ENCODE peak calls at places on chromosomes 12 and 14, in seven cellular contexts. One of them, this sample, is unnamed.

GRCh38 chr12:27096420-27096819 is 14.0 kb upstream of the C12orf71 start:
- DNase-seq in A549: no peak
- DNase-seq in mucosa of descending colon: no peak
- DNase-seq in OCI-LY7: no peak
- DNase-seq in heart left ventricle: no peak
- DNase-seq in IMR-90: peak; percentile 28
- DNase-seq in heart right ventricle: no peak
- DNase-seq in this sample: no peak

GRCh38 chr12:94186461-94187237 is 38.3 kb downstream of the PLXNC1 start:
- DNase-seq in mucosa of descending colon: no peak
- DNase-seq in A549: no peak
- DNase-seq in OCI-LY7: no peak
- DNase-seq in IMR-90: peak; percentile 61
- DNase-seq in heart right ventricle: peak; percentile 49
- DNase-seq in heart left ventricle: peak; percentile 67
- DNase-seq in this sample: peak; percentile 4

GRCh38 chr14:72743626-72744025 is 150.3 kb downstream of the DPF3 start:
- DNase-seq in heart right ventricle: no peak
- DNase-seq in mucosa of descending colon: no peak
- DNase-seq in heart left ventricle: no peak
- DNase-seq in IMR-90: no peak
- DNase-seq in A549: no peak
- DNase-seq in OCI-LY7: no peak
- DNase-seq in this sample: no peak

GRCh38 chr12:98646165-98646764 is 1.2 kb downstream of the APAF1 start:
- DNase-seq in OCI-LY7: peak; percentile 27
- DNase-seq in mucosa of descending colon: no peak
- DNase-seq in heart right ventricle: no peak
- DNase-seq in IMR-90: peak; percentile 32
- DNase-seq in heart left ventricle: no peak
- DNase-seq in A549: peak; percentile 33
- DNase-seq in this sample: no peak

GRCh38 chr12:75747572-75747995 is 236.2 kb upstream of the KRR1 start:
- DNase-seq in IMR-90: peak; percentile 92
- DNase-seq in heart right ventricle: no peak
- DNase-seq in A549: no peak
- DNase-seq in heart left ventricle: no peak
- DNase-seq in OCI-LY7: no peak
- DNase-seq in mucosa of descending colon: no peak
- DNase-seq in this sample: no peak

GRCh38 chr14:91754819-91755218 is 22.9 kb upstream of the CATSPERB start:
- DNase-seq in heart right ventricle: no peak
- DNase-seq in OCI-LY7: no peak
- DNase-seq in mucosa of descending colon: no peak
- DNase-seq in A549: peak; percentile 27
- DNase-seq in heart left ventricle: no peak
- DNase-seq in IMR-90: no peak
- DNase-seq in this sample: no peak

GRCh38 chr12:28446031-28446430 is 255.8 kb downstream of the CCDC91 start:
- DNase-seq in mucosa of descending colon: no peak
- DNase-seq in heart left ventricle: no peak
- DNase-seq in A549: no peak
- DNase-seq in heart right ventricle: no peak
- DNase-seq in OCI-LY7: no peak
- DNase-seq in IMR-90: peak; percentile 29
- DNase-seq in this sample: no peak

GRCh38 chr12:93397412-93397811 is 19.7 kb downstream of the NUDT4 start:
- DNase-seq in heart left ventricle: no peak
- DNase-seq in A549: no peak
- DNase-seq in mucosa of descending colon: no peak
- DNase-seq in heart right ventricle: no peak
- DNase-seq in IMR-90: no peak
- DNase-seq in OCI-LY7: no peak
- DNase-seq in this sample: no peak

GRCh38 chr14:66982247-66982646 is 207.0 kb upstream of the GARIN2 start:
- DNase-seq in A549: no peak
- DNase-seq in mucosa of descending colon: no peak
- DNase-seq in heart right ventricle: no peak
- DNase-seq in heart left ventricle: no peak
- DNase-seq in IMR-90: no peak
- DNase-seq in OCI-LY7: no peak
- DNase-seq in this sample: no peak

GRCh38 chr14:26765768-26766550 is 168.1 kb upstream of the NOVA1 start:
- DNase-seq in OCI-LY7: no peak
- DNase-seq in mucosa of descending colon: no peak
- DNase-seq in IMR-90: peak; percentile 69
- DNase-seq in heart right ventricle: peak; percentile 12
- DNase-seq in heart left ventricle: no peak
- DNase-seq in A549: peak; percentile 81
- DNase-seq in this sample: no peak

GRCh38 chr14:88326352-88327103 is 3.5 kb upstream of the KCNK10 start:
- DNase-seq in mucosa of descending colon: no peak
- DNase-seq in OCI-LY7: no peak
- DNase-seq in heart left ventricle: no peak
- DNase-seq in heart right ventricle: no peak
- DNase-seq in IMR-90: no peak
- DNase-seq in A549: no peak
- DNase-seq in this sample: no peak

GRCh38 chr12:120720972-120721801 is 4.4 kb upstream of the ACADS start:
- DNase-seq in mucosa of descending colon: no peak
- DNase-seq in A549: no peak
- DNase-seq in heart left ventricle: no peak
- DNase-seq in heart right ventricle: no peak
- DNase-seq in IMR-90: no peak
- DNase-seq in OCI-LY7: no peak
- DNase-seq in this sample: no peak

GRCh38 chr12:99067171-99067785 is 422.2 kb downstream of the APAF1 start:
- DNase-seq in heart left ventricle: no peak
- DNase-seq in OCI-LY7: no peak
- DNase-seq in IMR-90: no peak
- DNase-seq in A549: no peak
- DNase-seq in heart right ventricle: no peak
- DNase-seq in mucosa of descending colon: no peak
- DNase-seq in this sample: no peak

GRCh38 chr12:75526655-75527511 is 15.5 kb upstream of the KRR1 start:
- DNase-seq in heart right ventricle: no peak
- DNase-seq in mucosa of descending colon: peak; percentile 8
- DNase-seq in A549: peak; percentile 70
- DNase-seq in IMR-90: peak; percentile 84
- DNase-seq in OCI-LY7: peak; percentile 86
- DNase-seq in heart left ventricle: peak; percentile 28
- DNase-seq in this sample: no peak

GRCh38 chr12:47413806-47414205 is 292.0 kb downstream of the RPAP3 start:
- DNase-seq in OCI-LY7: no peak
- DNase-seq in IMR-90: peak; percentile 58
- DNase-seq in heart left ventricle: no peak
- DNase-seq in A549: no peak
- DNase-seq in heart right ventricle: no peak
- DNase-seq in mucosa of descending colon: no peak
- DNase-seq in this sample: no peak

GRCh38 chr12:87618199-87618598 is 411.0 kb downstream of the C12orf50 start:
- DNase-seq in heart right ventricle: no peak
- DNase-seq in IMR-90: no peak
- DNase-seq in A549: no peak
- DNase-seq in OCI-LY7: no peak
- DNase-seq in mucosa of descending colon: no peak
- DNase-seq in heart left ventricle: no peak
- DNase-seq in this sample: no peak

GRCh38 chr14:103879570-103880333 is 32.4 kb upstream of the PPP1R13B start:
- DNase-seq in OCI-LY7: no peak
- DNase-seq in IMR-90: no peak
- DNase-seq in heart left ventricle: no peak
- DNase-seq in mucosa of descending colon: peak; percentile 90
- DNase-seq in A549: peak; percentile 75
- DNase-seq in heart right ventricle: peak; percentile 59
- DNase-seq in this sample: no peak

GRCh38 chr14:24067133-24068082 is 4.0 kb upstream of the CPNE6 start:
- DNase-seq in mucosa of descending colon: peak; percentile 31
- DNase-seq in heart right ventricle: no peak
- DNase-seq in heart left ventricle: no peak
- DNase-seq in OCI-LY7: no peak
- DNase-seq in IMR-90: no peak
- DNase-seq in A549: no peak
- DNase-seq in this sample: no peak

GRCh38 chr12:121575051-121575450 is 5.8 kb downstream of the KDM2B start:
- DNase-seq in heart left ventricle: no peak
- DNase-seq in heart right ventricle: no peak
- DNase-seq in A549: no peak
- DNase-seq in OCI-LY7: no peak
- DNase-seq in mucosa of descending colon: no peak
- DNase-seq in IMR-90: no peak
- DNase-seq in this sample: no peak

GRCh38 chr12:971991-972390 is 19.0 kb upstream of the ERC1 start:
- DNase-seq in heart right ventricle: no peak
- DNase-seq in OCI-LY7: no peak
- DNase-seq in A549: no peak
- DNase-seq in IMR-90: no peak
- DNase-seq in heart left ventricle: no peak
- DNase-seq in mucosa of descending colon: no peak
- DNase-seq in this sample: no peak

GRCh38 chr14:25042362-25043299 is 7.3 kb downstream of the STXBP6 start:
- DNase-seq in mucosa of descending colon: no peak
- DNase-seq in OCI-LY7: no peak
- DNase-seq in IMR-90: peak; percentile 68
- DNase-seq in heart right ventricle: no peak
- DNase-seq in A549: peak; percentile 64
- DNase-seq in heart left ventricle: no peak
- DNase-seq in this sample: no peak

DNA sequence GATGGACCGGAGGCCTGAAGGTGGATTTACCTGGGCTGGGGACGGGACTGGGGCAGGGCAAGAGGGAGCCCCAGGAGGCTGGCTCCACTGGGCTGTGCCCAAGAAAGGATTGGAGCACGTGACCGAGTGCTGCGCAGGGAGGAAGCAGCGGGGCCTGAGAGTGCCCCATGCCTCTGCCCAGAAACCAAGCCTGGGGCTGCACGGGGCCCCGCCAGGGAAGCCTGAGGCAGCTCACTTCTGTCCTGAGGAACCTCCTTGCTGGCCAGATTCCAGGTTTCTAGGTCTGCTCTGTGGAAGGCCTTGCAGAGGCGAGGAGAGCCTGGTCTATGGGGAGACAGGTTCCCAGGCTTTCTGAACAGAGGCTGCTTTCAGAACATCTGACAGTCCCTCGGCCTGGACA is 10.4 kb downstream of the NGB start:
- DNase-seq in mucosa of descending colon: no peak
- DNase-seq in heart left ventricle: no peak
- DNase-seq in heart right ventricle: no peak
- DNase-seq in IMR-90: no peak
- DNase-seq in OCI-LY7: no peak
- DNase-seq in A549: no peak
- DNase-seq in this sample: no peak
- H3K4me1 ChIP-seq in mucosa of descending colon: no peaks in the 10 kb centered on the region
- H3K4me1 ChIP-seq in heart left ventricle: no peaks in the 10 kb centered on the region
- H3K4me1 ChIP-seq in heart right ventricle: no peaks in the 10 kb centered on the region
- H3K4me1 ChIP-seq in IMR-90: no peaks in the 10 kb centered on the region
- H3K4me1 ChIP-seq in OCI-LY7: no peaks in the 10 kb centered on the region
- H3K4me1 ChIP-seq in A549: no peaks in the 10 kb centered on the region
- H3K4me1 ChIP-seq in this sample: no peaks in the 10 kb centered on the region

DNA sequence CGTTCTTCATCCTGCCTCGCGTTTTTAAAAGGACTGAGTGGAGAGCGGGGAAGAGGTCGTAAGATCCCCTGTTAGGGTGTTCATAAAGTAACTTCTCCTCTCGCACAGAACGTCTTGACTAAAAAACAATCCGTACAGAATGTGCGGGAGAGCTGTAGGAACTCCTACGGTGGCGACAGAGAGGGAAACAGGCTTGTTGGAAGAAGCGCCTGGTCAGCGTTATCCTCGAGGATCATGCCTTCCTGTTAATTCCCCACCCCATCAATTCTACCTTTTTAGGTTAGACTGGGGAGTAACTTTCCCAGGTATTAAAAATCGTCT is 395 bp upstream of the WASHC4 start:
- DNase-seq in A549: peak; percentile 73
- DNase-seq in IMR-90: peak; percentile 62
- DNase-seq in OCI-LY7: no peak
- DNase-seq in heart left ventricle: no peak
- DNase-seq in mucosa of descending colon: no peak
- DNase-seq in heart right ventricle: no peak
- DNase-seq in this sample: no peak
- TF ChIP-seq CTCF in A549: no peak
- TF ChIP-seq CTCF in IMR-90: no peak
- TF ChIP-seq CTCF in OCI-LY7: no peak
- TF ChIP-seq CTCF in heart left ventricle: no peak
- TF ChIP-seq CTCF in mucosa of descending colon: no peak
- TF ChIP-seq CTCF in heart right ventricle: no peak
- TF ChIP-seq CTCF in this sample: no peak

DNA sequence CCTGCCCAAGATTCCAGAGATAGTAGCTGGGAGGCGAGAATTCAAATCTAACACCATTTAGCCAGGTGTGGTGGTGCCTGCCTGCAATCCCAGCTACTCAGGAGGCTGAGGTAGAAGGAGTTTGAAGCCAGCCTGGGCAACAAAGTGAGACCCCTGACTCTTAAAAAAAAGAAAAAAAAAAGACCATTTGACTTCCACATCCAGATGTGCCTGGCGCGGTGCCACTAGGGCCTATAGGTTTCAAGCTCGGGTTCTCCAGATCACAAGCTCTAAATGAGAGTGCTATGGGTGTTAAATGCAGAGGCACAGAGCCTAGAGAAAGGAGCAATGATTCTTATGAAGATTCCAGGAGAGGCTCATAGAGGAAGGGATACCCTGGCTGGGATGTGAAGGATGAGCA is 22.5 kb downstream of the SYNE3 start:
- DNase-seq in heart right ventricle: no peak
- DNase-seq in mucosa of descending colon: no peak
- DNase-seq in IMR-90: no peak
- DNase-seq in OCI-LY7: no peak
- DNase-seq in A549: no peak
- DNase-seq in heart left ventricle: no peak
- DNase-seq in this sample: no peak
- H3K4me1 ChIP-seq in heart right ventricle: peaks cover 28% of the 10 kb centered on the region
- H3K4me1 ChIP-seq in mucosa of descending colon: peaks cover 53% of the 10 kb centered on the region
- H3K4me1 ChIP-seq in IMR-90: peaks cover 18% of the 10 kb centered on the region
- H3K4me1 ChIP-seq in OCI-LY7: peaks cover 70% of the 10 kb centered on the region
- H3K4me1 ChIP-seq in A549: peaks cover 6% of the 10 kb centered on the region
- H3K4me1 ChIP-seq in heart left ventricle: peaks cover 56% of the 10 kb centered on the region
- H3K4me1 ChIP-seq in this sample: peaks cover 65% of the 10 kb centered on the region

GRCh38 chr12:112346194-112346593 is 36.0 kb downstream of the HECTD4 start:
- DNase-seq in heart left ventricle: no peak
- DNase-seq in mucosa of descending colon: no peak
- DNase-seq in A549: no peak
- DNase-seq in IMR-90: no peak
- DNase-seq in heart right ventricle: no peak
- DNase-seq in OCI-LY7: no peak
- DNase-seq in this sample: no peak

GRCh38 chr12:112344220-112344619 is 38.0 kb downstream of the HECTD4 start:
- DNase-seq in heart right ventricle: no peak
- DNase-seq in heart left ventricle: no peak
- DNase-seq in IMR-90: no peak
- DNase-seq in A549: no peak
- DNase-seq in mucosa of descending colon: no peak
- DNase-seq in OCI-LY7: no peak
- DNase-seq in this sample: no peak

GRCh38 chr12:112340983-112341840 is 41.0 kb downstream of the HECTD4 start:
- DNase-seq in A549: no peak
- DNase-seq in IMR-90: no peak
- DNase-seq in mucosa of descending colon: no peak
- DNase-seq in OCI-LY7: no peak
- DNase-seq in heart right ventricle: no peak
- DNase-seq in heart left ventricle: no peak
- DNase-seq in this sample: no peak

GRCh38 chr12:112342587-112342986 is 39.6 kb downstream of the HECTD4 start:
- DNase-seq in mucosa of descending colon: no peak
- DNase-seq in A549: peak; percentile 36
- DNase-seq in heart right ventricle: no peak
- DNase-seq in OCI-LY7: no peak
- DNase-seq in heart left ventricle: no peak
- DNase-seq in IMR-90: no peak
- DNase-seq in this sample: no peak

GRCh38 chr12:112340235-112340634 is 42.0 kb downstream of the HECTD4 start:
- DNase-seq in IMR-90: no peak
- DNase-seq in OCI-LY7: no peak
- DNase-seq in heart left ventricle: no peak
- DNase-seq in A549: no peak
- DNase-seq in mucosa of descending colon: no peak
- DNase-seq in heart right ventricle: no peak
- DNase-seq in this sample: no peak
- TF ChIP-seq CTCF in IMR-90: no peak
- TF ChIP-seq CTCF in OCI-LY7: no peak
- TF ChIP-seq CTCF in heart left ventricle: no peak
- TF ChIP-seq CTCF in A549: no peak
- TF ChIP-seq CTCF in mucosa of descending colon: no peak
- TF ChIP-seq CTCF in heart right ventricle: no peak
- TF ChIP-seq CTCF in this sample: no peak